ENCODE peak calls at places on chromosomes 5 and 9, in six cellular contexts. L is GM10248; J is fibroblast of lung; S is kidney; W is tibial nerve; D is naive thymus-derived CD8-positive, alpha-beta T cell. M is an unnamed sample.

GRCh38 chr5:43601454-43602260 is 1.3 kb upstream of the NNT start:
- DNase-seq in S (no peak), D (no peak), J (peak; percentile 58), W (no peak), L (peak; percentile 46), M (no peak)

GRCh38 chr9:98248737-98249474 is 6.5 kb downstream of the TBC1D2 start:
- DNase-seq in J (peak; percentile 97), L (no peak), W (no peak), S (peak; percentile 91), D (no peak), M (no peak)

GRCh38 chr9:23123048-23123632 is 676.5 kb downstream of the DMRTA1 start:
- DNase-seq in D (no peak), J (peak; percentile 33), S (no peak), W (no peak), L (no peak), M (no peak)

GRCh38 chr9:73219985-73220626 is 68.4 kb downstream of the ANXA1 start:
- DNase-seq in W (no peak), J (peak; percentile 83), D (no peak), S (no peak), L (peak; percentile 16), M (no peak)

GRCh38 chr9:9783211-9783610 is 829.6 kb downstream of the PTPRD start:
- DNase-seq in J (no peak), W (no peak), L (no peak), D (no peak), S (no peak), M (no peak)

GRCh38 chr9:135951889-135952663 is 9.1 kb downstream of the UBAC1 start:
- DNase-seq in S (no peak), L (no peak), J (peak; percentile 90), W (no peak), D (no peak), M (no peak)

GRCh38 chr9:129884220-129885017 is 49.2 kb downstream of the USP20 start:
- DNase-seq in J (peak; percentile 77), W (peak; percentile 75), S (peak; percentile 97), L (peak; percentile 90), D (peak; percentile 97), M (peak; percentile 87)

GRCh38 chr9:114035845-114036785 is 42.0 kb downstream of the AMBP start:
- DNase-seq in S (no peak), D (no peak), L (peak; percentile 3), W (no peak), J (no peak), M (no peak)

GRCh38 chr5:29811914-29812679 is 1381.4 kb upstream of the CDH6 start:
- DNase-seq in L (no peak), J (no peak), D (no peak), S (no peak), W (no peak), M (no peak)

GRCh38 chr5:36507332-36507952 is 99.0 kb upstream of the SLC1A3 start:
- DNase-seq in W (peak; percentile 72), S (peak; percentile 82), D (peak; percentile 83), L (peak; percentile 65), J (peak; percentile 52), M (peak; percentile 57)

GRCh38 chr5:1511651-1512540 is 11.9 kb downstream of the LPCAT1 start:
- DNase-seq in J (peak; percentile 37), S (peak; percentile 64), W (peak; percentile 11), D (peak; percentile 60), L (no peak), M (no peak)

GRCh38 chr5:154761062-154761740 is 6.0 kb downstream of the LARP1 start:
- DNase-seq in J (no peak), S (no peak), L (no peak), D (no peak), W (no peak), M (no peak)

GRCh38 chr9:116628706-116629105 is 58.4 kb upstream of the TRIM32 start:
- DNase-seq in S (no peak), W (no peak), J (peak; percentile 27), L (no peak), D (no peak), M (no peak)